ENCODE peak calls at places on chromosome X, in four cellular contexts. K is NCI-H1417; L is stimulated activated CD8-positive, alpha-beta memory T cell treated with anti-CD3 and anti-CD28 coated beads, Interleukin-4, amount 100 ng/mL, for 4 hours; M is iPS-NIHi11. D is an unnamed sample.

GRCh38 chrX:150581093-150581775 is 12.8 kb downstream of the MTM1 start:
- DNase-seq in M (no peak), K (no peak), L (no peak), D (no peak)

GRCh38 chrX:107894038-107894437 is 68.4 kb downstream of the MID2 start:
- DNase-seq in M (peak), K (peak), L (no peak), D (peak)

GRCh38 chrX:133999013-133999705 is 13.8 kb upstream of the GPC3 start:
- DNase-seq in L (no peak), M (no peak), K (no peak), D (no peak)

GRCh38 chrX:48460031-48460430 is 10.0 kb downstream of the SLC38A5 start:
- DNase-seq in L (no peak), K (no peak), M (no peak), D (no peak)

GRCh38 chrX:40095588-40096394 is 2.0 kb downstream of the BCOR start:
- DNase-seq in K (no peak), L (no peak), M (no peak), D (no peak)

GRCh38 chrX:3384330-3384729 is 37.9 kb upstream of the MXRA5 start:
- DNase-seq in K (no peak), L (no peak), M (peak), D (no peak)

GRCh38 chrX:70762285-70762684 is 146.2 kb downstream of the TEX11 start:
- DNase-seq in K (no peak), M (no peak), L (no peak), D (no peak)

GRCh38 chrX:7133036-7133412 is 14.5 kb upstream of the STS start:
- DNase-seq in L (no peak), M (no peak), K (no peak), D (no peak)

GRCh38 chrX:4485917-4486316 is 772.5 kb upstream of the PRKX start:
- DNase-seq in L (no peak), M (no peak), K (no peak), D (no peak)

GRCh38 chrX:7889680-7890079 is 37.5 kb downstream of the PNPLA4 start:
- DNase-seq in L (no peak), M (no peak), K (no peak), D (no peak)

D was measured in germinal center.